ENCODE peak calls at places on chromosomes 6 and 20, in seven cellular contexts. C, D, Q, R, T, O and H are unnamed samples. For H3K27me3, the result is how much of the 10 kb centered on the place peaks cover.

GRCh38 chr6:82878812-82879211 is 186.8 kb downstream of the UBE3D start:
- DNase-seq in C (no peak), D (peak), Q (no peak), R (peak), T (no peak), O (no peak), H (no peak)

GRCh38 chr6:30645989-30646388 is 944 bp upstream of the C6orf136 start:
- DNase-seq in C (no peak), D (no peak), Q (no peak), R (no peak), T (no peak), O (no peak), H (no peak)

GRCh38 chr6:51915098-51915497 is 172.3 kb downstream of the PKHD1 start:
- DNase-seq in C (no peak), D (no peak), Q (no peak), R (no peak), T (no peak), O (no peak), H (no peak)

GRCh38 chr20:36491901-36492617 is 49.3 kb upstream of the MYL9 start:
- DNase-seq in C (no peak), D (no peak), Q (no peak), R (no peak), T (no peak), O (no peak), H (no peak)

GRCh38 chr20:21702553-21703467 is 2.7 kb upstream of the PAX1 start:
- DNase-seq in C (no peak), D (peak), Q (peak), R (peak), T (peak), O (peak), H (no peak)

GRCh38 chr6:88360203-88360797 is 194.2 kb upstream of the CNR1 start:
- DNase-seq in C (no peak), D (no peak), Q (no peak), R (peak), T (no peak), O (no peak), H (peak)

GRCh38 chr6:107823047-107823557 is 1.0 kb downstream of the SCML4 start:
- DNase-seq in C (no peak), D (no peak), Q (no peak), R (no peak), T (no peak), O (no peak), H (no peak)

GRCh38 chr20:54345301-54345724 is 130.1 kb upstream of the DOK5 start:
- DNase-seq in C (no peak), D (peak), Q (no peak), R (peak), T (no peak), O (peak), H (peak)

GRCh38 chr6:166387642-166388325 is 5.0 kb upstream of the MPC1 start:
- DNase-seq in C (no peak), D (no peak), Q (no peak), R (no peak), T (no peak), O (no peak), H (no peak)

GRCh38 chr6:21026576-21027273 is 492.5 kb downstream of the CDKAL1 start:
- DNase-seq in C (no peak), D (peak), Q (no peak), R (peak), T (no peak), O (peak), H (peak)

GRCh38 chr6:21027507-21027906 is 493.2 kb downstream of the CDKAL1 start:
- DNase-seq in C (no peak), D (no peak), Q (no peak), R (no peak), T (no peak), O (no peak), H (no peak)

GRCh38 chr6:21022343-21023107 is 488.3 kb downstream of the CDKAL1 start:
- DNase-seq in C (no peak), D (peak), Q (no peak), R (peak), T (peak), O (peak), H (no peak)

GRCh38 chr6:21023210-21023609 is 489.0 kb downstream of the CDKAL1 start:
- DNase-seq in C (no peak), D (no peak), Q (no peak), R (no peak), T (no peak), O (no peak), H (no peak)

GRCh38 chr6:21024621-21025020 is 490.4 kb downstream of the CDKAL1 start:
- DNase-seq in C (no peak), D (no peak), Q (no peak), R (no peak), T (no peak), O (no peak), H (no peak)
- H3K4me3 ChIP-seq in C (no peak), D (no peak), Q (no peak), R (no peak), T (no peak), O (no peak), H (no peak)

DNA sequence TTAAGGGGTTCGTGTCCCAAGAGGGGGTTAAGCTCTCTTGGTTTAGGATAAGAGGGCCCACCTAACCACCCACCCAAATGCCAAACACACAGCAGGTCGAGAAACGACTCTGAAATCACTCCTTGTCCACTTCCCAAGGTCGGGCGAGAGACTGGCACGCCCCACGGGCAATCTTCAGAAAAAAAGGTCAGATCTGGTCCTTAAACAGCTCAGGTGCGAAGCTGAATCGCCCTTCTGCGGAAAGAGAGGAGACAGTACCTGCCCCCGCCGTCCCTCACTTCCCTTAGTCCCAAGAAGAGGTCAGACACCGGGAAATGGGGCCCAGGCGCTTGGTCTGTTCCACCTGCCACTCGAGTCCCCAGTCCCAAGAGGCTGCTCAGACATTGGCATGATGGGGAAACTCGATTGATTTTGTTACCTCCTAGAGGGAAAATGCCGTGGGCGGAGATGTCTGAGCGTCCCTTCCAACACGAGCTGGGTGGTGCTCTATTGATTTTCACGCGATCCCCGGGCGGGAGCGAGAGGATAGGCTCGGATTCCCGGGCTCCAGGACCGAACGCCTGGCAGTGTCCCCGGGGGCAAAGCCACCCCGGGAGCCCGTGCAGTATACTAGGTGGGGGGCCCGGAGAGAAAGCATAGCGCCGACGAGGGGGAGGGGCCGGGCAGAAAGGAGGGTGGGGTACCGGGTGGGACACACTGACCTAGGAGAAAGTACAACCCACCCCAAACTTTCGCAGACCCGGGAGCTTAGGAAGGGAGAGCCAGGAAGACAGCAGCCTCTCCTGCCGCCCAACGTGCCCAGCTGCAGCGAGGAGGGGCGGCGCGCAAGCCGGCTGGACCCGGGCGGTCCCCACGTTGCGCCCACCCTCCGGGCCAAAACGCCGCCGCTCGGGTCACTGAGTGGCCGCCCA is 1.1 kb upstream of the SAMD5 start:
- DNase-seq in C (peak), D (no peak), Q (no peak), R (peak), T (peak), O (peak), H (no peak)
- H3K27me3 ChIP-seq in C (under half), D (under half), Q (under half), R (under half), T (under half), O (under half), H (under half)

GRCh38 chr6:48826318-48826595 is 636.8 kb downstream of the MMUT start:
- DNase-seq in C (no peak), D (no peak), Q (no peak), R (no peak), T (no peak), O (no peak), H (no peak)

GRCh38 chr6:48826884-48827701 is 636.0 kb downstream of the MMUT start:
- DNase-seq in C (no peak), D (peak), Q (no peak), R (peak), T (no peak), O (peak), H (peak)

GRCh38 chr6:48825501-48826317 is 637.3 kb downstream of the MMUT start:
- DNase-seq in C (no peak), D (peak), Q (no peak), R (peak), T (no peak), O (peak), H (no peak)
- H3K4me3 ChIP-seq in C (no peak), D (peak), Q (no peak), R (no peak), T (no peak), O (no peak), H (no peak)

GRCh38 chr20:63249891-63250290 is 4.4 kb downstream of the NKAIN4 start:
- DNase-seq in C (no peak), D (no peak), Q (no peak), R (no peak), T (no peak), O (no peak), H (no peak)
- H3K27me3 ChIP-seq in C (under half), D (half or more), Q (half or more), R (under half), T (under half), O (under half), H (under half)

GRCh38 chr6:4973972-4974885 is 29.6 kb downstream of the RPP40 start:
- DNase-seq in C (peak), D (peak), Q (no peak), R (peak), T (peak), O (peak), H (peak)
- H3K4me3 ChIP-seq in C (no peak), D (no peak), Q (no peak), R (no peak), T (no peak), O (no peak), H (no peak)

DNA sequence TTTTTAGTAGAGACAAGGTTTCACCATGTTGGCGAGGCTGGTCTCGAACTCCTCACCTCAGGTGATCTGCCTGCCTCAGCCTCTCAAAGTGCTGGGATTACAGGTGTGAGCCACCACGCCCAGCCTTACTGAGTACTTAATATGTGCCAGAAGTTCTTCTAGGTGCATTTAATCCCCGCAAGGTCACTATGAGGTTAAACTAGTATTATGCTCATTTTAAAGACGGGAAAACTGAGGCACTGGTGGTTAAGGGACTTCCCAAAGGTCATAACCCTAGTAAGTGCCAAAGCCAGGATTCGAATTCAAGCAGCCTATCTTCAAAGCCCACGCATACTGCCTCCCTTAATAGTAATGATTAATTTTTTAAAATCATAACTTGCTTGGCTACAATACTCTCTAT is 674 bp upstream of the CCM2L start:
- DNase-seq in C (no peak), D (no peak), Q (no peak), R (no peak), T (no peak), O (no peak), H (no peak)
- H3K27me3 ChIP-seq in C (under half), D (half or more), Q (under half), R (under half), T (under half), O (half or more), H (under half)

GRCh38 chr6:27374824-27375612 is 13.5 kb upstream of the ZNF391 start:
- DNase-seq in C (peak), D (peak), Q (peak), R (peak), T (peak), O (peak), H (no peak)
- H3K4me3 ChIP-seq in C (peak), D (peak), Q (peak), R (peak), T (peak), O (peak), H (peak)

GRCh38 chr6:37556884-37557644 is 57.4 kb upstream of the CCDC167 start:
- DNase-seq in C (no peak), D (no peak), Q (no peak), R (no peak), T (no peak), O (no peak), H (no peak)

GRCh38 chr6:37559060-37559459 is 59.4 kb upstream of the CCDC167 start:
- DNase-seq in C (no peak), D (no peak), Q (no peak), R (no peak), T (no peak), O (no peak), H (no peak)

GRCh38 chr6:37558646-37559045 is 59.0 kb upstream of the CCDC167 start:
- DNase-seq in C (no peak), D (no peak), Q (no peak), R (no peak), T (no peak), O (no peak), H (no peak)

GRCh38 chr6:37557645-37558114 is 58.0 kb upstream of the CCDC167 start:
- DNase-seq in C (no peak), D (no peak), Q (no peak), R (no peak), T (no peak), O (no peak), H (no peak)

GRCh38 chr6:37558158-37558557 is 58.5 kb upstream of the CCDC167 start:
- DNase-seq in C (no peak), D (no peak), Q (no peak), R (no peak), T (no peak), O (no peak), H (no peak)
- H3K27me3 ChIP-seq in C (under half), D (under half), Q (under half), R (under half), T (under half), O (half or more), H (under half)